ENCODE peak calls at places on chromosome 15, in eight cellular contexts. J, Y, Q, D, K, L, A and V are unnamed samples.

GRCh38 chr15:98727115-98728040 is 79.0 kb downstream of the IGF1R start:
- DNase-seq in J (no peak), Y (peak; percentile 96), Q (peak; percentile 96), D (no peak), K (peak; percentile 97), L (peak; percentile 87), A (peak; percentile 96), V (no peak)

GRCh38 chr15:71826196-71826595 is 15.8 kb downstream of the NR2E3 start:
- DNase-seq in J (no peak), Y (no peak), Q (no peak), D (no peak), K (no peak), L (no peak), A (no peak), V (no peak)

GRCh38 chr15:52790166-52790708 is at the start of gene ONECUT1:
- DNase-seq in J (peak; percentile 55), Y (peak; percentile 92), Q (peak; percentile 33), D (peak; percentile 60), K (no peak), L (peak; percentile 81), A (peak; percentile 61), V (peak; percentile 41)

GRCh38 chr15:63195257-63196023 is 6.0 kb downstream of the RAB8B start:
- DNase-seq in J (no peak), Y (no peak), Q (no peak), D (no peak), K (no peak), L (peak; percentile 48), A (no peak), V (no peak)

GRCh38 chr15:41949400-41950126 is 22.8 kb downstream of the EHD4 start:
- DNase-seq in J (no peak), Y (no peak), Q (peak; percentile 54), D (no peak), K (no peak), L (no peak), A (peak; percentile 39), V (no peak)

GRCh38 chr15:32849769-32850668 is 132.2 kb downstream of the GREM1 start:
- DNase-seq in J (no peak), Y (peak; percentile 39), Q (peak; percentile 98), D (no peak), K (peak; percentile 97), L (no peak), A (peak; percentile 93), V (no peak)

GRCh38 chr15:90826886-90827435 is 41.4 kb upstream of the FURIN start:
- DNase-seq in J (no peak), Y (no peak), Q (no peak), D (no peak), K (no peak), L (no peak), A (no peak), V (no peak)

GRCh38 chr15:72033285-72033684 is 84.7 kb downstream of the MYO9A start:
- DNase-seq in J (no peak), Y (no peak), Q (no peak), D (no peak), K (no peak), L (no peak), A (no peak), V (no peak)

GRCh38 chr15:64524778-64525177 is 64.4 kb downstream of the ZNF609 start:
- DNase-seq in J (no peak), Y (no peak), Q (no peak), D (no peak), K (peak; percentile 53), L (no peak), A (peak; percentile 50), V (no peak)

GRCh38 chr15:96629501-96629900 is 299.0 kb downstream of the NR2F2 start:
- DNase-seq in J (no peak), Y (no peak), Q (no peak), D (no peak), K (no peak), L (no peak), A (no peak), V (no peak)

GRCh38 chr15:73782339-73782979 is 29.3 kb upstream of the INSYN1 start:
- DNase-seq in J (no peak), Y (no peak), Q (no peak), D (no peak), K (no peak), L (no peak), A (no peak), V (no peak)

GRCh38 chr15:47924381-47924780 is 196.4 kb upstream of the SLC24A5 start:
- DNase-seq in J (no peak), Y (no peak), Q (no peak), D (no peak), K (no peak), L (no peak), A (no peak), V (no peak)

GRCh38 chr15:101554115-101554915 is 64.8 kb upstream of the PCSK6 start:
- DNase-seq in J (no peak), Y (peak; percentile 44), Q (peak; percentile 5), D (no peak), K (no peak), L (no peak), A (no peak), V (no peak)